ENCODE peak calls at places on chromosomes 11 and 22, in five cellular contexts. I is left ventricle myocardium inferior, J is GM20000, B is MM.1S, G is AG04450. M is an unnamed sample.

GRCh38 chr11:12187399-12187798 is 77.0 kb downstream of the MICAL2 start:
- DNase-seq in I (no peak), J (no peak), B (no peak), G (no peak), M (peak)

GRCh38 chr22:25688627-25689026 is 53.4 kb upstream of the MYO18B start:
- DNase-seq in I (no peak), J (no peak), B (no peak), G (no peak), M (no peak)

GRCh38 chr22:19988965-19989724 is 27.5 kb downstream of the ARVCF start:
- DNase-seq in I (no peak), J (no peak), B (no peak), G (no peak), M (no peak)

GRCh38 chr11:134231958-134232674 is 7.6 kb downstream of the VPS26B start:
- DNase-seq in I (no peak), J (no peak), B (no peak), G (no peak), M (no peak)

GRCh38 chr11:78213526-78214330 is 25.0 kb downstream of the USP35 start:
- DNase-seq in I (peak), J (no peak), B (no peak), G (no peak), M (no peak)

GRCh38 chr11:2439820-2440219 is 4.5 kb downstream of the TRPM5 start:
- DNase-seq in I (no peak), J (no peak), B (no peak), G (no peak), M (no peak)

GRCh38 chr22:50683994-50684371 is 11.4 kb downstream of the SHANK3 start:
- DNase-seq in I (no peak), J (peak), B (no peak), G (no peak), M (no peak)

GRCh38 chr22:20192293-20192971 is 41.6 kb upstream of the CCDC188 start:
- DNase-seq in I (no peak), J (no peak), B (no peak), G (no peak), M (no peak)

GRCh38 chr11:23181022-23181807 is 320.9 kb upstream of the CCDC179 start:
- DNase-seq in I (no peak), J (no peak), B (no peak), G (no peak), M (no peak)

GRCh38 chr11:27716850-27717249 is 16.6 kb upstream of the BDNF start:
- DNase-seq in I (no peak), J (no peak), B (no peak), G (no peak), M (no peak)

GRCh38 chr11:8096575-8096974 is 15.6 kb downstream of the TUB start:
- DNase-seq in I (no peak), J (no peak), B (no peak), G (no peak), M (no peak)

GRCh38 chr11:12803086-12803826 is 129.0 kb downstream of the TEAD1 start:
- DNase-seq in I (no peak), J (no peak), B (no peak), G (no peak), M (no peak)

GRCh38 chr22:31496007-31496734 is at the start of gene SFI1:
- DNase-seq in I (peak), J (peak), B (peak), G (peak), M (peak)

DNA sequence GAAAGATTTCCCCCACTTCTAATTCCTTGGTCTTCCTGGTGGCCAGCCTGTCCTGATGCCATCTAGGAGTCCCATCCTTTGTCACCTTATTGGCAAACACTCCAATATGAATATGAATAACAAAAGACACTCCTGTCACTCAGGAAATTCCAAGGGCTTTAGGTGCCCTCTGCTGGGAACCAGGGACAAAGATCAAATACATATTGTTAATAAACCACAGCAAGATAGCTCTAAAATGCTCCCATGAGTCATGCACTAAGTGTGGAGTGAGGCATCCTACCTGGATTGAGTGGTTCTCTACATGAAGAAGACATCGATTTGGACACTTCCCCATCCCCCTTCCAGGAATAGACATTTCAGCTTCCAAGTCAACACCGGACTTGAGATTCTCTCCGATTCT is 823.6 kb downstream of the TBC1D22A start:
- DNase-seq in I (no peak), J (no peak), B (no peak), G (no peak), M (no peak)
- TF ChIP-seq CTCF in I (no peak), J (no peak), B (no peak), G (no peak), M (no peak)

GRCh38 chr11:69234171-69234570 is 59.8 kb upstream of the MYEOV start:
- DNase-seq in I (no peak), J (no peak), B (no peak), G (no peak), M (no peak)

GRCh38 chr11:69234740-69235710 is 58.9 kb upstream of the MYEOV start:
- DNase-seq in I (no peak), J (no peak), B (no peak), G (no peak), M (no peak)

GRCh38 chr11:69232821-69233760 is 60.9 kb upstream of the MYEOV start:
- DNase-seq in I (no peak), J (no peak), B (no peak), G (no peak), M (no peak)

GRCh38 chr11:69231466-69232018 is 62.4 kb upstream of the MYEOV start:
- DNase-seq in I (no peak), J (no peak), B (no peak), G (no peak), M (no peak)

DNA sequence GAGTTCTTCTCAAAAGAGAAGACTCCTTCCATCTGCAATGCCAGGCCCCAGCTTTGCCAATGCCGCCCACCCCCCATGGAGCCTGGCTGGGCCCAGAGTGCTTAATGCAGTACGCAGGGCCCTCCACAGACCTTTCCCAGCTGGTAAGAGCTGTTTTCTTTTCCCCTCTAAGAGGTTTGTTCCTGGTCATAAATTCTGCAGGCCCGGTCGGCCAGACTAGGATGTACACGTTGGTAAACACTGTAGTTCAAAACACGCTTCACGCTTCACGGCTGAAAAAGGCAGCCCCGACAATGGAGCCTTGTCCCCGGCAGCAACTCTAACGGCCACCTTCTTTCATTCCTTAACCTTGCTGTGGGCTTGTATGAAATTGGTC is 60.2 kb upstream of the MYEOV start:
- DNase-seq in I (no peak), J (no peak), B (no peak), G (no peak), M (no peak)
- TF ChIP-seq CTCF in I (no peak), J (no peak), B (no peak), G (no peak), M (no peak)

GRCh38 chr11:45224766-45225165 is 61.4 kb downstream of the SYT13 start:
- DNase-seq in I (no peak), J (no peak), B (no peak), G (no peak), M (no peak)
- TF ChIP-seq CTCF in I (no peak), J (no peak), B (no peak), G (no peak), M (no peak)

GRCh38 chr11:72821920-72822799 is 7.9 kb downstream of the ATG16L2 start:
- DNase-seq in I (peak), J (peak), B (peak), G (peak), M (peak)
- TF ChIP-seq CTCF in I (peak), J (no peak), B (no peak), G (peak), M (no peak)

DNA sequence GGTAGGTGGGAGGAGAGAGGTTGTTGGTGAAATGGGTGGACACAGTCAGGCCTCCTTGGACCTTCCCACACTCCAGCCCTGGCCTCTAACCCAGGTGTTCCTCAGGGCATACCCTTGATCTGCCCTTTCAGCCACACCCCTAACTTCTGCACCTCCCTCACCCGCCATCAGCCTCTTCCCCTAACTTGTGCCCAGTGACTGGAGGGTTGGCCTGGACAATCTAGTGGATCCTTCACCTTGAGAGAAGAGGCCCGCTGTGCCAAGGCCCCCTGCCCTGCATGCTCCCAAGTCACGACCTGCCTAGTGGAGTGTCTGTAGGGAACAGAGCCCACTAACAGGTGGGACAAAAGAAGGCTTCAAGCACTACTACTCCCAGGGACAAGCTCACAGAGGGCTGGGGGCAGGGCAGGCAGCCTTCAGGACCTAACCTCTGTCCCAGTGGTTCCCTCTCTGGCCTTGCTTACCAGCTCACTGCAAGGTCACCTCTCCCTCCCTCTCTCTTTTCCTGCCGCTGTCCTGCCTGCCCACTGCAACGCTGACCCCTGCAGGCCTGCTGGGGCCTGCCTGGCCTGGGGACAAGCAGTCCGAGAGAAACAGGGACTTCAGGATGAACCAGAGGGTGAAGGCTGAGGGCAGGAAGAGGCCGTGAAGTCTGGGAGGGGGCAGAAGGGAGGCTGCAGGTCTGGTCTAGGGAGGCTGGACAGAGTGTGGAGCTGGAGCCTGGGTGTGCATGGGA is 3.3 kb downstream of the SYT7 start:
- DNase-seq in I (peak), J (no peak), B (no peak), G (no peak), M (no peak)
- TF ChIP-seq CTCF in I (peak), J (no peak), B (no peak), G (peak), M (no peak)

GRCh38 chr22:37985050-37985585 is 763 bp upstream of the SOX10 start:
- DNase-seq in I (no peak), J (peak), B (no peak), G (no peak), M (no peak)

GRCh38 chr22:37981282-37982011 is 2.9 kb downstream of the SOX10 start:
- DNase-seq in I (no peak), J (no peak), B (no peak), G (no peak), M (no peak)

GRCh38 chr22:37982151-37982838 is 2.1 kb downstream of the SOX10 start:
- DNase-seq in I (no peak), J (no peak), B (no peak), G (no peak), M (no peak)

GRCh38 chr22:37983860-37984791 is at the start of gene SOX10:
- DNase-seq in I (no peak), J (no peak), B (no peak), G (no peak), M (no peak)

DNA sequence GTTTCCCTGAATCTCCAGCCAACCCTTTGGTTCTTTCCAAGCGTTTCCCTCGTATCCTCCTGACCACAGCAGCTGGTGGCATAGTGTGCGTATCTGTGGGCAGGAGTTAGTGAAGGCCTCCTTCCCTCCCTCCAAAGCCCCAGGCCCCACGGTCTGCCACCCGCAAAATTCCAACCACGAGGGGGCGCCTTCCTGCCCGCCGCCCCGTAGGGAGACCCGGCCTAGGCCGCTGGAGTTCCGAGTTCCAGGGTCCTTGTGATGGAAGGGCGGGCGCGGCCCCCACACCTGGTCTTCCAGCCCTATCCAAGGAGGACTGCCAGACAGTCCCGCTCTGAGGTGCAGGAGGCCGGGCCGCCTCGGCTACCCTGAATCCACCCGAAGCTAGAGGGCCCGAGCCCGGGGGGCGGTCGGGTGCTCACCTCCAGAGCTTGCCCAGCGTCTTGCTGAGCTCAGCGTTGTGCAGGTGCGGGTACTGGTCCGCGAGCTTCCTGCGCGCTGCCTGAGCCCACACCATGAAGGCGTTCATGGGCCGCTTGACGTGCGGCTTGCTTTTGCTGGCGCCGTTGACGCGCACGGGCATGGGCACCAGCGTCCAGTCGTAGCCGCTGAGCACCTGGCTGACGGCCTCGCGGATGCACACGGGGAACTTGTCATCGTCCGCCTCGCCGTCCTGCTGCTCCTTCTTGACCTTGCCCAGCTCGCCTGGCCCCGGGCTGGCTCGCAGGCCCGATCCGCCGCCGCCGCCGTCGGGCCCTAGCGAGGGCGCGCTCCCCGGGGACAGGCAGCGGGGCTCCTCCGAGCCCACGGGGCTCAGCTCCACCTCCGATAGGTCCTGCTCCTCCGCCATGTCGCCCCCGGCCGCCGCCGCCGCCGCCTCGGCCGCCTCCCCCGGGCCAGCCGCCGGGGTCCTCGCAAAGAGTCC is 1.2 kb downstream of the SOX10 start:
- DNase-seq in I (no peak), J (no peak), B (no peak), G (no peak), M (no peak)
- TF ChIP-seq CTCF in I (peak), J (no peak), B (peak), G (peak), M (peak)

GRCh38 chr11:64305691-64306562 is 603 bp downstream of the ESRRA start:
- DNase-seq in I (peak), J (peak), B (peak), G (no peak), M (peak)
- TF ChIP-seq CTCF in I (peak), J (peak), B (peak), G (peak), M (no peak)

DNA sequence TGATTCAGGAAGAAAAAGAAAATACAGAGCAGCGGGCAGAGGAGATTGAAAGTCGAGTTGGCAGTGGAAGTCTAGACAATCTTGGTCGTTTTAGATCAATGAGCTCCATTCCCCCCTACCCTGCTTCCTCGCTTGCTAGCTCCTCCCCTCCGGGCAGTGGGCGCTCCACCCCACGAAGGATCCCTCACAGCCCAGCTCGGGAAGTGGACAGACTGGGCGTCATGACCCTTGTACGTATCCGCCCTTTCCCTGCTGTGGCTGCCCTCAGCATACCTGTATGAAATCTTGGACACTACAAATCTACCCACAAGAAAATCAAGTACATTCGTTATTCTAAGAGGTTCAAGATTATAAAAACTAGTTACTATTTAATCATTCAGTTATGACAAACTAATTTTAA is 50.1 kb upstream of the CTTN start:
- DNase-seq in I (no peak), J (no peak), B (no peak), G (no peak), M (no peak)
- TF ChIP-seq CTCF in I (no peak), J (no peak), B (no peak), G (no peak), M (no peak)

GRCh38 chr11:74123008-74123448 is 47.8 kb downstream of the C2CD3 start:
- DNase-seq in I (no peak), J (no peak), B (no peak), G (no peak), M (no peak)
- TF ChIP-seq CTCF in I (no peak), J (no peak), B (no peak), G (peak), M (no peak)

DNA sequence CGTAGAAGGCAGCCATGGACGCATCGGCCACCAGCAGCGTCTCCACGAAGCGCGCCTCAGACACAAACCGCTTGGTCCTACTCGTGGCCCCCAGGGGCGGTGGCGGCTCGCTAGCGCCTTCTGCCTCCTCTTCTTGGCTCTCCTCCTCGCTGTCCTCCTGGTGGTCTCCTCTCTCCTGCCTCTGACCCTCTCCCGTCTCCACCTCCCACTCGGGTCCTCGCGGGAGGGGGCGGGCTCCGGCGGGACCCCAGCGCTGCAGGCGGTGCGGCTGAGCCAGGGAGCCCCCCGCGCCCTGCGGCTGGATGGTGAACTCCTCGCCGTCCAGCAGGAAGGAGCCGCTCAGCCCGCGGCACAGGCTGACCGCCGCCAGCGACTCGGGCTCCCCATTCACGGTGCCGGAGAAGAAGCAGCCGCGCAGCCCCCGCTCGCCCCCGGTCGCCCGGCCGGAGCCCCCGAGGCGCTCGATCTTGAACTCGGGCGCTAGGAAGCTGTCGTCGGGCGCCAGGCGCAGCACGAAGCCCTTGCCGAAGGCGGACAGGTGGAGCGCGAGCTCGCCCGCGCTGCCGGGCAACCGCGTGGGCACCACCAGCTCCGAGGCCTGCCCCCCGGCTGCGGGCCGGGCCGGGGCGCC is 713 bp downstream of the ADAMTS8 start:
- DNase-seq in I (peak), J (no peak), B (no peak), G (no peak), M (peak)
- TF ChIP-seq CTCF in I (peak), J (no peak), B (peak), G (peak), M (no peak)

M was measured in activated CD8-positive, alpha-beta T cell treated with anti-CD3 and anti-CD28 coated beads for 36 hours.